ENCODE peak calls at places on chromosomes 7 and 10, in nine cellular contexts. One of them, this sample, is unnamed.

GRCh38 chr10:62633976-62634375 is 170.5 kb upstream of the ADO start:
- DNase-seq in Peyer's patch: no peak
- DNase-seq in breast epithelium: no peak
- DNase-seq in ovary: no peak
- DNase-seq in spleen: no peak
- DNase-seq in sigmoid colon: no peak
- DNase-seq in endothelial cell of umbilical vein: no peak
- DNase-seq in K562: no peak
- DNase-seq in IMR-90: no peak
- DNase-seq in this sample: no peak

GRCh38 chr7:27972272-27972671 is 208.3 kb downstream of the JAZF1 start:
- DNase-seq in Peyer's patch: no peak
- DNase-seq in breast epithelium: no peak
- DNase-seq in ovary: no peak
- DNase-seq in spleen: no peak
- DNase-seq in sigmoid colon: no peak
- DNase-seq in endothelial cell of umbilical vein: no peak
- DNase-seq in K562: no peak
- DNase-seq in IMR-90: no peak
- DNase-seq in this sample: no peak

GRCh38 chr7:46024263-46024916 is 103.3 kb upstream of the IGFBP3 start:
- DNase-seq in Peyer's patch: no peak
- DNase-seq in breast epithelium: no peak
- DNase-seq in ovary: no peak
- DNase-seq in spleen: no peak
- DNase-seq in sigmoid colon: no peak
- DNase-seq in endothelial cell of umbilical vein: no peak
- DNase-seq in K562: no peak
- DNase-seq in IMR-90: no peak
- DNase-seq in this sample: no peak

GRCh38 chr7:70134029-70134445 is 535.8 kb downstream of the AUTS2 start:
- DNase-seq in Peyer's patch: no peak
- DNase-seq in breast epithelium: no peak
- DNase-seq in ovary: no peak
- DNase-seq in spleen: no peak
- DNase-seq in sigmoid colon: no peak
- DNase-seq in endothelial cell of umbilical vein: no peak
- DNase-seq in K562: no peak
- DNase-seq in IMR-90: no peak
- DNase-seq in this sample: no peak

GRCh38 chr7:25944777-25945176 is 207.2 kb upstream of the NFE2L3 start:
- DNase-seq in Peyer's patch: no peak
- DNase-seq in breast epithelium: no peak
- DNase-seq in ovary: no peak
- DNase-seq in spleen: no peak
- DNase-seq in sigmoid colon: no peak
- DNase-seq in endothelial cell of umbilical vein: no peak
- DNase-seq in K562: no peak
- DNase-seq in IMR-90: no peak
- DNase-seq in this sample: no peak

GRCh38 chr7:16514729-16515128 is 11.9 kb upstream of the LRRC72 start:
- DNase-seq in Peyer's patch: no peak
- DNase-seq in breast epithelium: no peak
- DNase-seq in ovary: no peak
- DNase-seq in spleen: no peak
- DNase-seq in sigmoid colon: no peak
- DNase-seq in endothelial cell of umbilical vein: no peak
- DNase-seq in K562: no peak
- DNase-seq in IMR-90: no peak
- DNase-seq in this sample: no peak

GRCh38 chr10:60827791-60828488 is 49.7 kb downstream of the CDK1 start:
- DNase-seq in Peyer's patch: no peak
- DNase-seq in breast epithelium: no peak
- DNase-seq in ovary: no peak
- DNase-seq in spleen: no peak
- DNase-seq in sigmoid colon: no peak
- DNase-seq in endothelial cell of umbilical vein: peak
- DNase-seq in K562: peak
- DNase-seq in IMR-90: peak
- DNase-seq in this sample: no peak

GRCh38 chr10:46255696-46256355 is 31.0 kb upstream of the ANTXRL start:
- DNase-seq in Peyer's patch: peak
- DNase-seq in breast epithelium: peak
- DNase-seq in ovary: peak
- DNase-seq in spleen: peak
- DNase-seq in sigmoid colon: peak
- DNase-seq in endothelial cell of umbilical vein: peak
- DNase-seq in K562: peak
- DNase-seq in IMR-90: peak
- DNase-seq in this sample: peak

GRCh38 chr10:80662429-80663211 is 124.9 kb downstream of the SH2D4B start:
- DNase-seq in Peyer's patch: peak
- DNase-seq in breast epithelium: peak
- DNase-seq in ovary: peak
- DNase-seq in spleen: peak
- DNase-seq in sigmoid colon: peak
- DNase-seq in endothelial cell of umbilical vein: peak
- DNase-seq in K562: peak
- DNase-seq in IMR-90: peak
- DNase-seq in this sample: peak

GRCh38 chr10:104819731-104820130 is 178.6 kb downstream of the SORCS3 start:
- DNase-seq in Peyer's patch: no peak
- DNase-seq in breast epithelium: no peak
- DNase-seq in ovary: no peak
- DNase-seq in spleen: no peak
- DNase-seq in sigmoid colon: no peak
- DNase-seq in endothelial cell of umbilical vein: no peak
- DNase-seq in K562: no peak
- DNase-seq in IMR-90: no peak
- DNase-seq in this sample: no peak

GRCh38 chr7:22157552-22157951 is 199.4 kb downstream of the RAPGEF5 start:
- DNase-seq in Peyer's patch: no peak
- DNase-seq in breast epithelium: no peak
- DNase-seq in ovary: no peak
- DNase-seq in spleen: no peak
- DNase-seq in sigmoid colon: no peak
- DNase-seq in endothelial cell of umbilical vein: no peak
- DNase-seq in K562: no peak
- DNase-seq in IMR-90: no peak
- DNase-seq in this sample: no peak

GRCh38 chr10:15518256-15518655 is 147.2 kb upstream of the FAM171A1 start:
- DNase-seq in Peyer's patch: no peak
- DNase-seq in breast epithelium: no peak
- DNase-seq in ovary: no peak
- DNase-seq in spleen: no peak
- DNase-seq in sigmoid colon: no peak
- DNase-seq in endothelial cell of umbilical vein: no peak
- DNase-seq in K562: no peak
- DNase-seq in IMR-90: no peak
- DNase-seq in this sample: no peak

GRCh38 chr10:35140126-35140525 is 13.5 kb downstream of the CREM start:
- DNase-seq in Peyer's patch: no peak
- DNase-seq in breast epithelium: no peak
- DNase-seq in ovary: no peak
- DNase-seq in spleen: no peak
- DNase-seq in sigmoid colon: no peak
- DNase-seq in endothelial cell of umbilical vein: no peak
- DNase-seq in K562: no peak
- DNase-seq in IMR-90: no peak
- DNase-seq in this sample: no peak

GRCh38 chr10:6062101-6062771 is at the start of gene IL2RA:
- DNase-seq in Peyer's patch: no peak
- DNase-seq in breast epithelium: no peak
- DNase-seq in ovary: no peak
- DNase-seq in spleen: peak
- DNase-seq in sigmoid colon: peak
- DNase-seq in endothelial cell of umbilical vein: no peak
- DNase-seq in K562: no peak
- DNase-seq in IMR-90: no peak
- DNase-seq in this sample: no peak

GRCh38 chr7:27430115-27430514 is 187.5 kb downstream of the EVX1 start:
- DNase-seq in Peyer's patch: no peak
- DNase-seq in breast epithelium: no peak
- DNase-seq in ovary: no peak
- DNase-seq in spleen: no peak
- DNase-seq in sigmoid colon: no peak
- DNase-seq in endothelial cell of umbilical vein: no peak
- DNase-seq in K562: no peak
- DNase-seq in IMR-90: no peak
- DNase-seq in this sample: no peak

GRCh38 chr7:91286432-91286831 is 22.2 kb downstream of the FZD1 start:
- DNase-seq in Peyer's patch: no peak
- DNase-seq in breast epithelium: no peak
- DNase-seq in ovary: no peak
- DNase-seq in spleen: no peak
- DNase-seq in sigmoid colon: no peak
- DNase-seq in endothelial cell of umbilical vein: no peak
- DNase-seq in K562: no peak
- DNase-seq in IMR-90: no peak
- DNase-seq in this sample: no peak

GRCh38 chr10:5737352-5737751 is 52.7 kb downstream of the TASOR2 start:
- DNase-seq in Peyer's patch: no peak
- DNase-seq in breast epithelium: no peak
- DNase-seq in ovary: no peak
- DNase-seq in spleen: no peak
- DNase-seq in sigmoid colon: no peak
- DNase-seq in endothelial cell of umbilical vein: no peak
- DNase-seq in K562: no peak
- DNase-seq in IMR-90: no peak
- DNase-seq in this sample: no peak

GRCh38 chr10:73493781-73494180 is 2.0 kb downstream of the PPP3CB start:
- DNase-seq in Peyer's patch: no peak
- DNase-seq in breast epithelium: no peak
- DNase-seq in ovary: no peak
- DNase-seq in spleen: no peak
- DNase-seq in sigmoid colon: no peak
- DNase-seq in endothelial cell of umbilical vein: no peak
- DNase-seq in K562: no peak
- DNase-seq in IMR-90: peak
- DNase-seq in this sample: no peak
- H3K4me3 ChIP-seq in Peyer's patch: peak
- H3K4me3 ChIP-seq in breast epithelium: peak
- H3K4me3 ChIP-seq in ovary: no peak
- H3K4me3 ChIP-seq in spleen: peak
- H3K4me3 ChIP-seq in sigmoid colon: no peak
- H3K4me3 ChIP-seq in endothelial cell of umbilical vein: no peak
- H3K4me3 ChIP-seq in K562: no peak
- H3K4me3 ChIP-seq in IMR-90: peak
- H3K4me3 ChIP-seq in this sample: no peak

DNA sequence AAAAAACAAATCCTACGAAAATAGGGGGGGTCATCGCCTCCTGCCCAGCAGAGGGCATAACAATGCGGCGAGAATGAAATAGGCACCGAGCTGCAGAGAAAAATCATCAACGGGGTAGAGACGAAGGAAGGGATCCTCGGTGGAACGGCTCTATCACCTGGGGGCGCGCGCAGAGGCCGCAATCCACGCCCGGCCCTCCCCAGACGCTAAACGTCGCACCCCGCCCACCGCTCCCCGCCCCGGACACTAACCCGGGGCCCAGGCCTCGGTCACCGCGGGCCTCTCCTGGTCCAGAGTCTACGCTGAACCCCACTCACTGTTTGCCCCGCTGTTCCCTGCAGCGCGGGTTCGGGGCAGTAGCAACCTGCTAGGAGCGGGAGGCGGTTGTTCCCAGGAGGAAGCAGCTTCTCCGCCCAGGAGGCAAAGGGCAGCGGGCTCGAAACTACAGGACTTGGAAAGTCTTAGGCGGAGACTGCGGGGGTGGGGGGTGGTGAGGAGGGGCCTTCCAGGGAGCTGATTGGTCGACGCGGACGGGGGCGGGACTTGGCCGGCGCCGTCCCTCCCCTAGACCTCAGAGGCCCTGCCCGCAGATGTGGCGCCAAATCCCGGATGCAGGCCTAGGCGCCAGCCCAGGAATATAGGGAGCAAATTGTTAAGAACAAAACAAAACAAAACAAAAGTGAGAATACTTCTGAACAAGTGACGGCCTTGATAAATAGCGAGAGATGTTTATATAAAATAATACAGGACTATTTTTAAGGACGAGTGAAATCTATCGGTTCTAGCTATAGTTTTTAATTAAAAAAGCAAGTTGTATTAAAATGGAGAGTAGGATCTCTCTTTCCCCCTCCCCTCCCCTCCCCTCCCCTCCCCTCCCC is at the start of gene TCAF1:
- DNase-seq in Peyer's patch: peak
- DNase-seq in breast epithelium: peak
- DNase-seq in ovary: peak
- DNase-seq in spleen: peak
- DNase-seq in sigmoid colon: peak
- DNase-seq in endothelial cell of umbilical vein: peak
- DNase-seq in K562: peak
- DNase-seq in IMR-90: peak
- DNase-seq in this sample: peak
- TF ChIP-seq POLR2A in Peyer's patch: peak
- TF ChIP-seq POLR2A in breast epithelium: peak
- TF ChIP-seq POLR2A in ovary: peak
- TF ChIP-seq POLR2A in spleen: no peak
- TF ChIP-seq POLR2A in sigmoid colon: peak
- TF ChIP-seq POLR2A in endothelial cell of umbilical vein: peak
- TF ChIP-seq POLR2A in K562: peak
- TF ChIP-seq POLR2A in IMR-90: peak
- TF ChIP-seq POLR2A in this sample: peak

DNA sequence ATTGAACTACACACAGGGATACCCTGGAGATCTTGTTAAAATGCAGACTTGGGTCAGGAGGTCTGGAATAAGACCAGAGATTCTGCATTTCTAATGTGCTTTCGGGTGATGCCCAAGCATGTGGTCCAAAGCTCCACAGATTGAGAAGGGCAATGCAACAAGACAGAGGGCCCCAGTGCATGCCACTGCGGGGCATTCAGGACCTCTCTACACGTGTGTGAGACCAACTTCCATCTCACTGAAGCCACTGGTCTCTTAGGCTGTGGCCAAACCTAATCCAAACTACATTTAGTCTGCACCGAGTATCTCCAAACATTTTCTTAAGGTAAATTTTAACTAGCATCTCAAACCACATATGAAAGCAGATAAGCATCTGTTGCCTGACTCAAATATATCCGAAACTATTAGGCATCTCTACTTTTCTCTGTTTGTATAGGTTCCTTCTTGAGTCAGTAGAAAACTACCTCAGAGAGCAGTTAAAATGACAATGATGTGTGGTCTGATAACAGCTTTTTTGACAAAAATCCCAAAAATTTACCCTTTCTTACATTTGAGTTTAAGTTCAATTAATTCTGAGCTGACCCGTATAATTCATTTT is 107.5 kb downstream of the ELMO1 start:
- DNase-seq in Peyer's patch: no peak
- DNase-seq in breast epithelium: no peak
- DNase-seq in ovary: no peak
- DNase-seq in spleen: no peak
- DNase-seq in sigmoid colon: no peak
- DNase-seq in endothelial cell of umbilical vein: no peak
- DNase-seq in K562: no peak
- DNase-seq in IMR-90: no peak
- DNase-seq in this sample: no peak
- H3K4me3 ChIP-seq in Peyer's patch: no peak
- H3K4me3 ChIP-seq in breast epithelium: no peak
- H3K4me3 ChIP-seq in ovary: no peak
- H3K4me3 ChIP-seq in spleen: peak
- H3K4me3 ChIP-seq in sigmoid colon: no peak
- H3K4me3 ChIP-seq in endothelial cell of umbilical vein: no peak
- H3K4me3 ChIP-seq in K562: no peak
- H3K4me3 ChIP-seq in IMR-90: no peak
- H3K4me3 ChIP-seq in this sample: no peak

GRCh38 chr10:78029294-78030226 is at the start of gene POLR3A:
- DNase-seq in Peyer's patch: peak
- DNase-seq in breast epithelium: peak
- DNase-seq in ovary: peak
- DNase-seq in spleen: peak
- DNase-seq in sigmoid colon: peak
- DNase-seq in endothelial cell of umbilical vein: peak
- DNase-seq in K562: peak
- DNase-seq in IMR-90: peak
- DNase-seq in this sample: peak
- TF ChIP-seq POLR2A in Peyer's patch: peak
- TF ChIP-seq POLR2A in breast epithelium: no peak
- TF ChIP-seq POLR2A in ovary: no peak
- TF ChIP-seq POLR2A in spleen: no peak
- TF ChIP-seq POLR2A in sigmoid colon: peak
- TF ChIP-seq POLR2A in endothelial cell of umbilical vein: peak
- TF ChIP-seq POLR2A in K562: peak
- TF ChIP-seq POLR2A in IMR-90: no peak
- TF ChIP-seq POLR2A in this sample: peak

This sample was measured in tibial nerve.